ENCODE peak calls at places on chromosomes 11 and 22, in four cellular contexts. A is bronchial epithelial cell, V is D341Med, N is caudate nucleus. M is an unnamed sample.

GRCh38 chr22:29641781-29642355 is 38.4 kb downstream of the NF2 start:
- DNase-seq in A (no peak), V (no peak), N (no peak), M (no peak)

GRCh38 chr11:77658213-77659013 is 20.8 kb upstream of the CLNS1A start:
- DNase-seq in A (peak; percentile 15), V (no peak), N (no peak), M (no peak)

GRCh38 chr11:129652828-129653227 is 162.8 kb upstream of the TMEM45B start:
- DNase-seq in A (peak; percentile 97), V (no peak), N (no peak), M (no peak)

GRCh38 chr11:1644601-1645356 is 15.2 kb downstream of the KRTAP5-5 start:
- DNase-seq in A (no peak), V (no peak), N (no peak), M (no peak)

GRCh38 chr11:34999453-34999852 is 83.0 kb downstream of the PDHX start:
- DNase-seq in A (no peak), V (no peak), N (no peak), M (no peak)

GRCh38 chr11:70580036-70580805 is 181.9 kb downstream of the CTTN start:
- DNase-seq in A (no peak), V (no peak), N (no peak), M (no peak)

GRCh38 chr11:27040302-27041115 is at the start of gene BBOX1:
- DNase-seq in A (peak; percentile 97), V (no peak), N (no peak), M (peak; percentile 38)

GRCh38 chr11:57124460-57124859 is 57.3 kb upstream of the LRRC55 start:
- DNase-seq in A (no peak), V (no peak), N (no peak), M (no peak)

GRCh38 chr11:119188887-119189286 is 3.6 kb downstream of the NHERF4 start:
- DNase-seq in A (no peak), V (peak; percentile 29), N (no peak), M (no peak)

GRCh38 chr22:36764060-36764459 is 11.9 kb downstream of the IFT27 start:
- DNase-seq in A (no peak), V (no peak), N (no peak), M (no peak)

GRCh38 chr11:62069961-62070919 is 53.6 kb upstream of the INCENP start:
- DNase-seq in A (no peak), V (no peak), N (no peak), M (no peak)

GRCh38 chr22:44704159-44705021 is 2.4 kb downstream of the PRR5 start:
- DNase-seq in A (no peak), V (no peak), N (no peak), M (no peak)

GRCh38 chr11:130829801-130830562 is 86.3 kb downstream of the SNX19 start:
- DNase-seq in A (no peak), V (no peak), N (no peak), M (no peak)

GRCh38 chr22:30969532-30970355 is 679 bp downstream of the TUG1 start:
- DNase-seq in A (peak; percentile 25), V (no peak), N (no peak), M (no peak)

GRCh38 chr22:19998232-19998951 is 18.2 kb downstream of the ARVCF start:
- DNase-seq in A (no peak), V (no peak), N (no peak), M (no peak)